ENCODE peak calls at places on chromosomes 2 and 18, in nine cellular contexts. A, Q, I, D, Y, X, P, N and Z are unnamed samples.

GRCh38 chr18:42635378-42636048 is 480.0 kb downstream of the RIT2 start:
- DNase-seq in Y (no peak), P (peak), D (no peak), Q (no peak), X (peak), N (no peak), I (no peak), A (no peak), Z (no peak)

GRCh38 chr18:49704334-49704733 is 109.0 kb downstream of the ACAA2 start:
- DNase-seq in D (no peak), P (no peak), I (no peak), A (no peak), X (no peak), N (no peak), Q (no peak), Y (peak), Z (no peak)

GRCh38 chr2:190649035-190649797 is at the start of gene NAB1:
- DNase-seq in D (no peak), P (peak), X (peak), Y (peak), A (peak), Q (peak), N (peak), I (no peak), Z (peak)

GRCh38 chr2:6626406-6627012 is 239.2 kb downstream of the CMPK2 start:
- DNase-seq in Y (no peak), N (no peak), P (no peak), Q (no peak), A (no peak), X (no peak), D (no peak), I (no peak), Z (no peak)

GRCh38 chr2:120395221-120395620 is 49.3 kb downstream of the INHBB start:
- DNase-seq in Y (no peak), X (no peak), Q (no peak), A (peak), P (no peak), D (no peak), I (no peak), N (no peak), Z (no peak)

GRCh38 chr2:179336782-179337534 is 72.3 kb upstream of the SESTD1 start:
- DNase-seq in X (no peak), D (no peak), I (no peak), N (peak), P (no peak), Y (no peak), A (peak), Q (no peak), Z (no peak)

GRCh38 chr2:60053791-60054190 is 499.7 kb downstream of the BCL11A start:
- DNase-seq in I (peak), P (no peak), Q (no peak), Y (no peak), A (no peak), N (no peak), X (no peak), D (no peak), Z (no peak)

GRCh38 chr2:46091004-46091403 is 206.2 kb upstream of the EPAS1 start:
- DNase-seq in P (no peak), D (no peak), N (no peak), Y (no peak), Q (no peak), I (no peak), X (peak), A (no peak), Z (no peak)

GRCh38 chr2:220192994-220193753 is 565.7 kb downstream of the SLC4A3 start:
- DNase-seq in P (no peak), Y (no peak), N (peak), A (no peak), I (peak), X (no peak), Q (no peak), D (peak), Z (no peak)

GRCh38 chr18:12774982-12775381 is 72.1 kb downstream of the PSMG2 start:
- DNase-seq in D (no peak), I (no peak), Q (no peak), Y (no peak), A (no peak), N (no peak), X (no peak), P (no peak), Z (no peak)

GRCh38 chr2:113263546-113263945 is 15.2 kb downstream of the PAX8 start:
- DNase-seq in N (no peak), A (no peak), Y (no peak), I (no peak), D (no peak), X (no peak), P (no peak), Q (no peak), Z (no peak)

GRCh38 chr2:105391058-105391627 is 7.7 kb downstream of the FHL2 start:
- DNase-seq in D (no peak), A (no peak), Y (no peak), Q (no peak), N (peak), I (peak), X (no peak), P (no peak), Z (no peak)

DNA sequence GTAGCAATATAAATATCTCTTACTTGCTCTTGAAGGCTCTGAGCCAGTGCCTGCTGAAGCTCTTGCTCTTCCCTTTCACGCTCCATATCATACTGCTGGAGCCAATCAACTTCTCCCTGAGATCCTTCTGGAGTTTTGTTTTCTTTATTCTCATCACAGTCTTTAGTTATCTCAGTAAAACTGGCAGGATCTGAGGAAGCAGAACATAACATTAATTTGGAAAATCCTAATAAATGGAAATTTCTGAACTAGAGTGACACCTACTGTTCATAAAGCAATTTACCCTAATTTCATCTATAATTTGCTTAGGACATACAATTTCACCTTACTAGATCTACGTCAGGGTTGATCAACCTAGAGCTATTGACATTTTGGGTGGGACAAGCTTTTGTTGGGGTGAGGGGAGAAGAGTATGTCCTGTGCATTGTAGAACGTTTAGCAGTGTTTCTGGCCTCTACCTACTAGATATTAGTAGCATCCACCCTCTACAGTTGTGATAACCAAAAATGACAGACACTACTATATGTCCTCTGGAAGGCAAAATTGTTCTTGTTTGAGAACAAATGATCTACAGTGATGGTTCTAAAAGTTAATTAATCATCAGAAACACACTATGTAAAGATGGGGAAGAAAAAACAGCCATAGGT is 47.2 kb downstream of the VIL1 start:
- DNase-seq in A (no peak), Y (no peak), Q (peak), N (peak), P (no peak), D (no peak), I (peak), X (no peak), Z (no peak)
- TF ChIP-seq CTCF in A (no peak), Y (peak), Q (no peak), N (peak), P (no peak), D (peak), I (peak), X (no peak), Z (no peak)

GRCh38 chr2:230601510-230601909 is 111.1 kb upstream of the CAB39 start:
- DNase-seq in P (no peak), Y (no peak), D (no peak), Q (peak), X (no peak), I (no peak), A (no peak), N (no peak), Z (no peak)
- TF ChIP-seq CTCF in P (no peak), Y (no peak), D (no peak), Q (no peak), X (no peak), I (no peak), A (no peak), N (no peak), Z (no peak)

GRCh38 chr2:238875161-238875530 is 27.3 kb downstream of the TWIST2 start:
- DNase-seq in D (no peak), A (peak), Y (no peak), I (no peak), X (peak), N (peak), P (no peak), Q (no peak), Z (no peak)
- TF ChIP-seq CTCF in D (peak), A (peak), Y (peak), I (peak), X (peak), N (peak), P (no peak), Q (no peak), Z (no peak)

GRCh38 chr2:42794271-42795046 is 2.1 kb upstream of the HAAO start:
- DNase-seq in I (no peak), Y (no peak), X (peak), Q (peak), D (no peak), A (no peak), N (peak), P (no peak), Z (no peak)
- TF ChIP-seq CTCF in I (peak), Y (peak), X (no peak), Q (peak), D (peak), A (no peak), N (peak), P (no peak), Z (no peak)